ENCODE peak calls at places on chromosome X, in seven cellular contexts. H, I, T, U, C, J and P are unnamed samples.
A peak's percentile ranks its signal among the peaks of the same experiment; 100 is the strongest.

GRCh38 chrX:6227445-6227820 is 1.2 kb downstream of the NLGN4X start:
- DNase-seq in H (peak; percentile 47), I (no peak), T (no peak), U (no peak), C (no peak), J (no peak), P (no peak)

GRCh38 chrX:29518100-29518499 is 697.3 kb upstream of the MAGEB2 start:
- DNase-seq in H (no peak), I (no peak), T (no peak), U (peak; percentile 87), C (no peak), J (no peak), P (no peak)

GRCh38 chrX:69323786-69324720 is 158.8 kb upstream of the PJA1 start:
- DNase-seq in H (no peak), I (no peak), T (no peak), U (no peak), C (no peak), J (no peak), P (no peak)

GRCh38 chrX:105664243-105664642 is 158.1 kb upstream of the NRK start:
- DNase-seq in H (no peak), I (no peak), T (no peak), U (no peak), C (no peak), J (no peak), P (no peak)

GRCh38 chrX:153336128-153336894 is 2.4 kb downstream of the ZNF275 start:
- DNase-seq in H (peak; percentile 77), I (no peak), T (no peak), U (peak; percentile 26), C (no peak), J (no peak), P (no peak)

GRCh38 chrX:119606508-119607389 is 525 bp upstream of the NKRF start:
- DNase-seq in H (no peak), I (peak; percentile 12), T (no peak), U (no peak), C (no peak), J (no peak), P (no peak)

GRCh38 chrX:3504916-3505315 is 158.5 kb upstream of the MXRA5 start:
- DNase-seq in H (no peak), I (no peak), T (no peak), U (no peak), C (no peak), J (no peak), P (no peak)

GRCh38 chrX:71618303-71618721 is at the start of gene CXCR3:
- DNase-seq in H (peak; percentile 83), I (no peak), T (no peak), U (no peak), C (no peak), J (no peak), P (no peak)

GRCh38 chrX:68703849-68704248 is 56.4 kb downstream of the STARD8 start:
- DNase-seq in H (no peak), I (no peak), T (no peak), U (no peak), C (no peak), J (no peak), P (no peak)

GRCh38 chrX:77668391-77669237 is 117.4 kb downstream of the ATRX start:
- DNase-seq in H (no peak), I (no peak), T (no peak), U (peak; percentile 68), C (no peak), J (peak; percentile 81), P (no peak)

GRCh38 chrX:119755981-119756533 is 2.3 kb upstream of the SOWAHD start:
- DNase-seq in H (peak; percentile 76), I (peak; percentile 38), T (no peak), U (no peak), C (no peak), J (no peak), P (no peak)

GRCh38 chrX:68375803-68376202 is 57.5 kb downstream of the OPHN1 start:
- DNase-seq in H (no peak), I (no peak), T (no peak), U (peak; percentile 2), C (no peak), J (no peak), P (no peak)

GRCh38 chrX:153766098-153766817 is 2.2 kb downstream of the PLXNB3 start:
- DNase-seq in H (peak; percentile 76), I (peak; percentile 11), T (no peak), U (peak; percentile 76), C (no peak), J (peak; percentile 58), P (no peak)

GRCh38 chrX:111129949-111130348 is 34.0 kb downstream of the PAK3 start:
- DNase-seq in H (no peak), I (no peak), T (no peak), U (no peak), C (no peak), J (no peak), P (no peak)

GRCh38 chrX:132648870-132649269 is 160.0 kb upstream of the MBNL3 start:
- DNase-seq in H (no peak), I (no peak), T (no peak), U (peak; percentile 9), C (no peak), J (no peak), P (no peak)

DNA sequence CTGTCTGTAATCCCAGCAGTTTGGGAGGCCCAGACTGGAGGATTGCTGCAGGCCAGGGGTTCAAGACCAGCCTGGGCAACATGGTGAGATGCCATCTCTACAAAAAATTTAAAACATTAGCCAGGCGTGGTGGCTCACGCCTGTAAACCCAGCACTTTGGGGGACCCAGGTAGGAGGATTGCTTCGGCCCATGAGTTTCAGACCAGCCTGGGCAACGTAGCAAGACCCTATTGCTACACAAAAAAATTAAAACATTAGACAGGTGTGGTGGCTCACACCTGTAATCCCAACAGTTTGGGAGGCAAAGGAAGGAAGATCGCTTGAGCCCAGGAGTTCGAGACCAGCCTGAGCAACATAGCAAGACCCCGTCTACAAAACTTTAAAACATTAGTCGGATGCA is 1.3 kb downstream of the DHRSX start:
- DNase-seq in H (peak; percentile 41), I (no peak), T (no peak), U (no peak), C (no peak), J (no peak), P (no peak)
- H3K4me1 ChIP-seq in H (peaks cover 32% of the 10 kb centered on the region), I (peaks cover 32% of the 10 kb centered on the region), T (peaks cover 18% of the 10 kb centered on the region), U (peaks cover 8% of the 10 kb centered on the region), C (peaks cover 22% of the 10 kb centered on the region), J (peaks cover 13% of the 10 kb centered on the region), P (peaks cover 49% of the 10 kb centered on the region)

GRCh38 chrX:39760930-39761329 is 336.8 kb downstream of the BCOR start:
- DNase-seq in H (no peak), I (no peak), T (no peak), U (no peak), C (no peak), J (no peak), P (no peak)

GRCh38 chrX:39759526-39760224 is 338.1 kb downstream of the BCOR start:
- DNase-seq in H (no peak), I (no peak), T (no peak), U (peak; percentile 19), C (peak; percentile 15), J (peak; percentile 76), P (no peak)

GRCh38 chrX:39756086-39756883 is 341.5 kb downstream of the BCOR start:
- DNase-seq in H (no peak), I (no peak), T (no peak), U (no peak), C (no peak), J (peak; percentile 6), P (no peak)

GRCh38 chrX:39757971-39758370 is 339.8 kb downstream of the BCOR start:
- DNase-seq in H (no peak), I (no peak), T (no peak), U (no peak), C (no peak), J (peak; percentile 87), P (no peak)

DNA sequence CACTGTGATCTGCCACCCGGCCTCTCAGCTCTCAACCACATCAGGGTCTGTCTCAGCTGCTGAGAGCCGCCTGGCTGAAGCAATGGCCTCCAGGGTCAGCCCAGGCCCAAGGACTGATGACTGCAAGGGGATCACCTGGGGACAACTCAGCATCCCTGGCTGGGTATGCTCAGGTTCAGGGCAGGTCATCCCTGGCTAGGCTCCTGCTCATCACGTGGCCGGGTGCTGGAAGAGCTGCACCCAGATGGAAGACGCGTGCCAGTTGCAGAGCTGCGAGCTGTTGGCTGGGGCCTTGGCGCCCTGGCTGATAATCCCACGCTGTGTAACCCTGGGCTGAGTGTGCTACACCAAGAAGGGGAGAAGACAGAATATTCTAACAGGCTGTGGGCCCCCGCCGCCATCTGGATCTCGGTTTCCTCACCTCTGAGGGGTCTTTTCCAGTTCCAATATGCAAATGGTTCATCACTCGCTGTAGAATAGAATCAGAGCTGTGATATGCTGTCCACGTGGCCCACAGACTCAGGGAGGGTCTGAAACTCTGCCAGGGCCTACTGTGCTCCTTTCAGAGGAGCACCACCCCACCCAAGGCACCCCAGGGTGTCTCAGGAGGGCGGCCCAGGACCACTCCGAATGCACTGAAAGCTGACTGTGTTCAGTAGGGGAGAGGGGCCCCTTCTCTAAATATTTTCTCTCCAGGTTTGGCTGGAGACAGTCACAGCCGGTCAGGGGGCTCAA is 338.8 kb downstream of the BCOR start:
- DNase-seq in H (no peak), I (no peak), T (no peak), U (no peak), C (no peak), J (no peak), P (no peak)
- H3K4me1 ChIP-seq in H (no peaks in the 10 kb centered on the region), I (peaks cover 10% of the 10 kb centered on the region), T (peaks cover 30% of the 10 kb centered on the region), U (peaks cover 19% of the 10 kb centered on the region), C (peaks cover 10% of the 10 kb centered on the region), J (peaks cover 63% of the 10 kb centered on the region), P (peaks cover 46% of the 10 kb centered on the region)

GRCh38 chrX:13088155-13088485 is 43.7 kb upstream of the FAM9C start:
- DNase-seq in H (peak; percentile 79), I (no peak), T (no peak), U (no peak), C (no peak), J (no peak), P (no peak)
- H3K4me1 ChIP-seq in H (peaks cover 61% of the 10 kb centered on the region), I (no peaks in the 10 kb centered on the region), T (no peaks in the 10 kb centered on the region), U (peaks cover 20% of the 10 kb centered on the region), C (no peaks in the 10 kb centered on the region), J (peaks cover 18% of the 10 kb centered on the region), P (no peaks in the 10 kb centered on the region)

GRCh38 chrX:48737213-48737938 is 24.2 kb upstream of the GLOD5 start:
- DNase-seq in H (peak; percentile 95), I (peak; percentile 90), T (peak; percentile 87), U (peak; percentile 97), C (peak; percentile 80), J (peak; percentile 95), P (peak; percentile 96)

GRCh38 chrX:48737940-48738339 is 23.6 kb upstream of the GLOD5 start:
- DNase-seq in H (no peak), I (no peak), T (no peak), U (no peak), C (no peak), J (no peak), P (no peak)

GRCh38 chrX:48741834-48742233 is 19.7 kb upstream of the GLOD5 start:
- DNase-seq in H (no peak), I (no peak), T (no peak), U (no peak), C (no peak), J (no peak), P (no peak)

GRCh38 chrX:48736303-48736702 is 25.2 kb upstream of the GLOD5 start:
- DNase-seq in H (no peak), I (no peak), T (no peak), U (no peak), C (no peak), J (no peak), P (no peak)

DNA sequence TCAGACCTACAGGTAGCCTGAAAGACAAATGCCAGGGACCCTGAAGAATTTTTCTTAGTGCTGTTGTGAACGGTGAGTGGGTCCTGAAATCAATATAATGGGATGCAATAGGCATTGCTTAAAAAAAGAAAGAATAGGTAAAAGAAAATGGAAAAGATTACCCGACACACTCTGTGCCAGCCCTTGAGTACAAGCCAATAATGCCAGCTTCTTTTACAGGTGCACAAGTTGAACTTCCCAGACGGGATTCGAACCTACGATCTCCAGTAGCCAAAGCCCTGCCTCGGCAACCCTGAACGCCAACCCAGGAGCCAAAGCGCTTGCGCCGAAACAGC is 24.7 kb upstream of the GLOD5 start:
- DNase-seq in H (no peak), I (no peak), T (no peak), U (no peak), C (no peak), J (no peak), P (no peak)
- H3K4me1 ChIP-seq in H (no peaks in the 10 kb centered on the region), I (no peaks in the 10 kb centered on the region), T (no peaks in the 10 kb centered on the region), U (peaks cover 7% of the 10 kb centered on the region), C (no peaks in the 10 kb centered on the region), J (peaks cover 3% of the 10 kb centered on the region), P (no peaks in the 10 kb centered on the region)